ENCODE peak calls at places on chromosomes 2 and 18, in seven cellular contexts. D is dorsolateral prefrontal cortex, W is RWPE1, E is psoas muscle, Q is fibroblast of the aortic adventitia, V is endothelial cell, K is WERI-Rb-1. Z is an unnamed sample.

GRCh38 chr2:80499095-80499494 is 194.5 kb upstream of the LRRTM1 start:
- DNase-seq in Q (peak; percentile 77), W (peak; percentile 29), K (peak; percentile 56), E (no peak), D (no peak), V (peak; percentile 52), Z (no peak)

GRCh38 chr2:207041279-207041678 is 102.0 kb downstream of the CPO start:
- DNase-seq in E (no peak), Q (no peak), V (no peak), W (no peak), D (no peak), K (no peak), Z (no peak)

GRCh38 chr2:235716875-235717496 is 223.1 kb downstream of the AGAP1 start:
- DNase-seq in E (no peak), Q (no peak), D (no peak), V (no peak), W (no peak), K (no peak), Z (no peak)

GRCh38 chr2:205706769-205707375 is 24.6 kb downstream of the NRP2 start:
- DNase-seq in D (no peak), V (peak; percentile 22), E (peak; percentile 78), K (no peak), Q (peak; percentile 75), W (no peak), Z (peak; percentile 72)

GRCh38 chr2:138029238-138029637 is 65.0 kb downstream of the HNMT start:
- DNase-seq in Q (peak; percentile 88), K (no peak), D (no peak), V (no peak), W (no peak), E (no peak), Z (no peak)

GRCh38 chr2:4024561-4024960 is 321.2 kb downstream of the DCDC2C start:
- DNase-seq in E (no peak), D (no peak), W (no peak), V (no peak), Q (no peak), K (no peak), Z (no peak)

GRCh38 chr18:332007-332406 is 64.2 kb upstream of the THOC1 start:
- DNase-seq in K (no peak), D (no peak), W (no peak), E (no peak), Q (no peak), V (peak; percentile 36), Z (peak; percentile 69)

GRCh38 chr2:36695746-36696415 is 626 bp upstream of the VIT start:
- DNase-seq in D (no peak), E (no peak), Q (peak; percentile 69), V (peak; percentile 10), W (peak; percentile 17), K (no peak), Z (no peak)

GRCh38 chr2:62817348-62817747 is 111.8 kb downstream of the EHBP1 start:
- DNase-seq in K (no peak), W (no peak), E (no peak), V (no peak), D (no peak), Q (no peak), Z (no peak)

GRCh38 chr2:16407358-16407757 is 258.3 kb downstream of the CYRIA start:
- DNase-seq in W (no peak), Q (no peak), D (no peak), E (peak; percentile 50), K (no peak), V (no peak), Z (no peak)

GRCh38 chr2:70686577-70687460 is 81.2 kb downstream of the ADD2 start:
- DNase-seq in D (no peak), E (no peak), W (peak; percentile 74), V (peak; percentile 67), Q (peak; percentile 58), K (peak; percentile 97), Z (no peak)
- TF ChIP-seq CTCF in D (peak; percentile 17), E (no peak), W (no peak), V (no peak), Q (peak; percentile 58), K (peak; percentile 90), Z (peak; percentile 13)

DNA sequence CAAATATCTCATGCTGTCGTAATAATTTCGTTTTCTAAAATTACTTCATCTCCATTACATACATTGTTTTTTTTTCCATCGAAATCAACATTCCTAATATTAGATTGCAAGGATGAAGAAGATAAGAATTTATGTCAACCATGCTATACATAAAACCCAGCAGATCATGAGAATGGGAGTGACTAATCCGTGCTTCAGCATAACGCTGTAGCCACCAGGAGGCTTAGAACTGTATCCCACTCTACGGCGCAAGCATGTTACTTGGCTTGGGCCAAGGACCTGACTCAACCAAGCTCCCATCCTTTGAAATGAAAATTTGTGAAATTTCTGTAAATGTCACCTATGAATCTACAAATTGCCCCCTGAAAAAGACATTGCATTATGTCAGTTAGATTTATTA is 392.5 kb downstream of the FIGN start:
- DNase-seq in W (no peak), K (no peak), Q (no peak), V (no peak), E (no peak), D (no peak), Z (no peak)
- TF ChIP-seq CTCF in W (no peak), K (no peak), Q (no peak), V (no peak), E (no peak), D (no peak), Z (no peak)

GRCh38 chr2:191299009-191299408 is 53.8 kb downstream of the MYO1B start:
- DNase-seq in V (no peak), W (no peak), E (no peak), D (no peak), Q (peak; percentile 42), K (no peak), Z (no peak)
- TF ChIP-seq CTCF in V (no peak), W (no peak), E (no peak), D (no peak), Q (peak; percentile 52), K (no peak), Z (peak; percentile 17)

DNA sequence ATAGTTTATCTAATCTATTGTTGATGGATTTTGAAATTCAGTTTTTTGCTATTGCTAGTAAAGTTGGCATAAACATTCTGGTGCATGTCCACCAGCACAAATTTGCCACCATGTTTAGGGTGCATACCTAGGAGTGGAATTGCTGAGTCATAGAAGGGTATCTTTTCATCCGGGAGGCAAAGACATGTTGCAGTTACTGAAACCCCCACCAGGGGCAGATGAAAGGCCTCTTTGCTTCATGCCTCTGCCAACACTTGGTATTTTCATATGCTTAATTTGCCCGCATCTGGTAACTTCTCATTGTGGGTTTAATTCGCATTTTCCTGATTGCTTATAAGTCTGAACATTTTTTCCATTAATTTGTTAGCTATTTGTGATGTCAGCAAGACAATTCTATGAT is 8.2 kb downstream of the DCC start:
- DNase-seq in D (no peak), K (peak; percentile 50), E (no peak), W (peak; percentile 17), Q (no peak), V (no peak), Z (no peak)
- TF ChIP-seq CTCF in D (peak; percentile 29), K (peak; percentile 61), E (no peak), W (no peak), Q (peak; percentile 27), V (peak; percentile 73), Z (no peak)

GRCh38 chr2:83196225-83196624 is 1262.9 kb downstream of the SUCLG1 start:
- DNase-seq in E (no peak), K (no peak), D (no peak), Q (peak; percentile 35), V (no peak), W (peak; percentile 26), Z (no peak)
- TF ChIP-seq CTCF in E (peak; percentile 37), K (peak; percentile 34), D (peak; percentile 69), Q (peak; percentile 43), V (peak; percentile 70), W (peak; percentile 56), Z (peak; percentile 49)

GRCh38 chr2:209422191-209422754 is 1.6 kb upstream of the MAP2 start:
- DNase-seq in Q (no peak), D (no peak), E (no peak), V (no peak), W (no peak), K (no peak), Z (no peak)

GRCh38 chr2:209423562-209424541 is at the start of gene MAP2:
- DNase-seq in Q (peak; percentile 74), E (peak; percentile 89), V (peak; percentile 92), W (peak; percentile 78), D (peak; percentile 76), K (peak; percentile 89), Z (peak; percentile 89)

GRCh38 chr2:209426432-209426831 is 2.6 kb downstream of the MAP2 start:
- DNase-seq in W (peak; percentile 8), E (no peak), K (no peak), D (no peak), Q (peak; percentile 44), V (no peak), Z (no peak)

GRCh38 chr2:209425082-209426071 is 1.5 kb downstream of the MAP2 start:
- DNase-seq in D (no peak), E (no peak), Q (peak; percentile 76), K (peak; percentile 25), W (peak; percentile 46), V (peak; percentile 22), Z (no peak)
- TF ChIP-seq CTCF in D (peak; percentile 53), E (peak; percentile 35), Q (peak; percentile 75), K (peak; percentile 68), W (peak; percentile 73), V (peak; percentile 19), Z (peak; percentile 50)